ENCODE peak calls at places on chromosomes 11 and 22, in five cellular contexts. T, P, U, J and Z are unnamed samples.

GRCh38 chr11:122046846-122047245 is 69.2 kb downstream of the BLID start:
- DNase-seq in T (peak), P (no peak), U (no peak), J (no peak), Z (no peak)

GRCh38 chr11:102598272-102598671 is 26.9 kb downstream of the MMP20 start:
- DNase-seq in T (no peak), P (no peak), U (no peak), J (no peak), Z (no peak)

GRCh38 chr11:37710031-37710430 is 1112.0 kb upstream of the RAG2 start:
- DNase-seq in T (no peak), P (no peak), U (no peak), J (no peak), Z (no peak)

GRCh38 chr11:119589011-119589410 is 140.0 kb downstream of the NECTIN1 start:
- DNase-seq in T (no peak), P (no peak), U (no peak), J (no peak), Z (no peak)

GRCh38 chr11:125164422-125165110 is at the start of gene PKNOX2:
- DNase-seq in T (peak), P (peak), U (no peak), J (peak), Z (peak)

GRCh38 chr11:133982901-133983300 is 26.1 kb upstream of the IGSF9B start:
- DNase-seq in T (no peak), P (no peak), U (no peak), J (no peak), Z (no peak)

GRCh38 chr11:69537126-69537525 is 55.7 kb downstream of the LINC01488 start:
- DNase-seq in T (no peak), P (no peak), U (no peak), J (no peak), Z (no peak)

GRCh38 chr11:71194702-71195101 is 57.7 kb downstream of the SHANK2 start:
- DNase-seq in T (no peak), P (no peak), U (no peak), J (no peak), Z (no peak)

GRCh38 chr22:27128461-27129080 is 471.2 kb downstream of the MIAT start:
- DNase-seq in T (no peak), P (no peak), U (no peak), J (peak), Z (no peak)

GRCh38 chr11:5556596-5557188 is 8.4 kb upstream of the OR52H1 start:
- DNase-seq in T (no peak), P (no peak), U (no peak), J (no peak), Z (no peak)

GRCh38 chr11:134562176-134562575 is 150.1 kb upstream of the B3GAT1 start:
- DNase-seq in T (no peak), P (peak), U (no peak), J (peak), Z (no peak)

GRCh38 chr11:110809800-110810199 is 97.6 kb upstream of the ARHGAP20 start:
- DNase-seq in T (no peak), P (no peak), U (no peak), J (no peak), Z (no peak)

GRCh38 chr11:23022854-23023253 is 162.6 kb upstream of the CCDC179 start:
- DNase-seq in T (no peak), P (no peak), U (no peak), J (no peak), Z (no peak)

GRCh38 chr22:23767673-23768548 is at the start of gene CHCHD10:
- DNase-seq in T (peak), P (peak), U (no peak), J (peak), Z (no peak)

GRCh38 chr11:44601471-44602370 is 36.3 kb downstream of the CD82 start:
- DNase-seq in T (no peak), P (no peak), U (no peak), J (no peak), Z (no peak)
- H3K4me3 ChIP-seq in T (no peak), P (no peak), U (no peak), J (no peak), Z (no peak)

DNA sequence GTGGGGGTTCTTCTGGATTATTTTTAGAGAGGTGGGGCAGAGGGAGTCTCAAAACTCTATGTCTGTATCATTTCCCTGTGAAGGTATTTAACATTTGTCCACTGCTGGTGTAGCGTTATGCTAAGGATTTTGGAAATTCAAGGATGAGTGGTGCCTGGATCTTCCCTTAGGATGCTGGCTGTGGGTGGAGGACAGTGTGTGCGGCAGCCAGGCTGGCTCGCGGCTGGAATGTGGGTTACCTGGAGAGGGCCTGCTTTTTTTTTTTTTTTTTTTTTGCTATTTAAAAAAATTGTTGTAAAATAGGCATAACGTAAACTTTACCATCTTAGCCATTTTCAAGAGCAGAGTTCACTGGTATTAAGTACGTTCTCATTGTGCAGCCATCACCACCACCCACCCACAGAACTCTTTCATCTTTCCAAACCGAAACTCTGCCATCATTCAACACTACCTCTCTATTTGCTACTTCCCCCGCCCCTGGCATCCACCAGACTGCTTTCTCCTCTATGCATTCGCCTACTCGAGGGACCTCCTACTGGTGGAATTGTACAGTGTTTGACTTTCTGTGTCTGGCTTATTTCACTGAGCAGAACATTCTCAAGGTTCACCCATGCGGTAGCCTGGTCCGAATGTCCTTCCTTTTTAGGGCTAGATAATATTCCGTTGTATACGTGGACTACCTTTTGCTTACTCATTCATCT is 67.1 kb downstream of the PARVB start:
- DNase-seq in T (peak), P (no peak), U (no peak), J (peak), Z (no peak)
- TF ChIP-seq CTCF in T (peak), P (no peak), U (peak), J (peak), Z (peak)

DNA sequence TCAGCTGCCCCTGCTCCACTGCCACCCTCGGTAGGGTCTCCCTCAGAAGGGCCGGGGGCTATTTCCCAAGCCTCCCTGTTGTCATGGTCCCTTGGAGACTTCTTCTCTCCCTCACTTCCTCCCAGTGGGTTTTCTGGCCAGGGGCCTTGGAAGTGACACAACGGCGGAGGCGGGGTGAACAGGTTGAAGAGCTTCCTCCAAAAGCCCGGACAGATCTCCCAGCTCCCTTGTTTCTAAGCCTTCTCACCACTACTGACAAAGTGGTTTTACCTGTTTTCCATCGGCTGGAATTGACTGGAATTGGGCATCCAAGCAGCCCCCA is 14.5 kb downstream of the MYH9 start:
- DNase-seq in T (no peak), P (peak), U (no peak), J (no peak), Z (no peak)
- H3K4me3 ChIP-seq in T (no peak), P (no peak), U (no peak), J (no peak), Z (no peak)

GRCh38 chr11:116916052-116916451 is 78.6 kb upstream of the APOA1 start:
- DNase-seq in T (no peak), P (no peak), U (no peak), J (no peak), Z (no peak)
- TF ChIP-seq CTCF in T (no peak), P (no peak), U (no peak), J (no peak), Z (no peak)

GRCh38 chr11:65471410-65471762 is 27.5 kb upstream of the MALAT1 start:
- DNase-seq in T (peak), P (peak), U (no peak), J (peak), Z (no peak)
- H3K4me3 ChIP-seq in T (peak), P (no peak), U (peak), J (no peak), Z (peak)

GRCh38 chr22:35627267-35628041 is 10.3 kb upstream of the MB start:
- DNase-seq in T (peak), P (peak), U (peak), J (peak), Z (peak)
- TF ChIP-seq CTCF in T (peak), P (no peak), U (peak), J (peak), Z (peak)